ENCODE peak calls at places on chromosome 14, in ten cellular contexts. B is CD8-positive, alpha-beta memory T cell; F is A549; H is CD4-positive, alpha-beta memory T cell; G is Panc1; Y is mesenchymal stem cell; S is pancreas; O is transverse colon; K is adrenal gland; Q is SJCRH30. A is an unnamed sample. For H3K4me1, the result is how much of the 10 kb centered on the place peaks cover.

GRCh38 chr14:76218660-76219059 is 66.9 kb downstream of the GPATCH2L start:
- DNase-seq in B (no peak), F (no peak), H (no peak), G (no peak), Y (no peak), S (no peak), O (no peak), K (no peak), Q (no peak), A (no peak)

GRCh38 chr14:73833024-73833423 is 18.6 kb upstream of the PTGR2 start:
- DNase-seq in B (no peak), F (no peak), H (no peak), G (no peak), Y (no peak), S (no peak), O (no peak), K (no peak), Q (no peak), A (no peak)

GRCh38 chr14:99701260-99701659 is 17.2 kb downstream of the CYP46A1 start:
- DNase-seq in B (no peak), F (no peak), H (no peak), G (no peak), Y (no peak), S (no peak), O (no peak), K (no peak), Q (no peak), A (no peak)

GRCh38 chr14:75053396-75054289 is 2.4 kb upstream of the MLH3 start:
- DNase-seq in B (no peak), F (no peak), H (no peak), G (no peak), Y (peak), S (no peak), O (no peak), K (no peak), Q (no peak), A (no peak)

GRCh38 chr14:102097441-102098135 is 10.7 kb upstream of the HSP90AA1 start:
- DNase-seq in B (no peak), F (no peak), H (no peak), G (no peak), Y (no peak), S (no peak), O (peak), K (no peak), Q (no peak), A (no peak)

GRCh38 chr14:32259368-32260013 is 56.4 kb upstream of the RNU6-8 start:
- DNase-seq in B (no peak), F (peak), H (no peak), G (no peak), Y (peak), S (no peak), O (no peak), K (no peak), Q (peak), A (no peak)

GRCh38 chr14:100339757-100340453 is 16.8 kb downstream of the SLC25A47 start:
- DNase-seq in B (no peak), F (no peak), H (no peak), G (no peak), Y (no peak), S (no peak), O (no peak), K (peak), Q (no peak), A (no peak)

GRCh38 chr14:37247777-37248461 is 50.2 kb downstream of the MIPOL1 start:
- DNase-seq in B (no peak), F (no peak), H (no peak), G (no peak), Y (no peak), S (no peak), O (no peak), K (no peak), Q (no peak), A (no peak)

GRCh38 chr14:71181215-71182003 is 274.1 kb downstream of the PCNX1 start:
- DNase-seq in B (no peak), F (peak), H (no peak), G (no peak), Y (no peak), S (no peak), O (no peak), K (peak), Q (no peak), A (no peak)

GRCh38 chr14:93090826-93091583 is 24.7 kb downstream of the ITPK1 start:
- DNase-seq in B (no peak), F (no peak), H (no peak), G (no peak), Y (no peak), S (no peak), O (no peak), K (no peak), Q (no peak), A (no peak)

GRCh38 chr14:29868000-29868399 is 59.6 kb downstream of the PRKD1 start:
- DNase-seq in B (no peak), F (no peak), H (no peak), G (no peak), Y (peak), S (no peak), O (no peak), K (no peak), Q (no peak), A (no peak)

GRCh38 chr14:61101803-61102548 is 120.9 kb downstream of the SLC38A6 start:
- DNase-seq in B (no peak), F (peak), H (no peak), G (no peak), Y (peak), S (no peak), O (no peak), K (no peak), Q (no peak), A (peak)
- H3K4me3 ChIP-seq in B (no peak), F (no peak), H (no peak), G (no peak), Y (no peak), S (no peak), O (no peak), K (no peak), Q (no peak), A (no peak)

DNA sequence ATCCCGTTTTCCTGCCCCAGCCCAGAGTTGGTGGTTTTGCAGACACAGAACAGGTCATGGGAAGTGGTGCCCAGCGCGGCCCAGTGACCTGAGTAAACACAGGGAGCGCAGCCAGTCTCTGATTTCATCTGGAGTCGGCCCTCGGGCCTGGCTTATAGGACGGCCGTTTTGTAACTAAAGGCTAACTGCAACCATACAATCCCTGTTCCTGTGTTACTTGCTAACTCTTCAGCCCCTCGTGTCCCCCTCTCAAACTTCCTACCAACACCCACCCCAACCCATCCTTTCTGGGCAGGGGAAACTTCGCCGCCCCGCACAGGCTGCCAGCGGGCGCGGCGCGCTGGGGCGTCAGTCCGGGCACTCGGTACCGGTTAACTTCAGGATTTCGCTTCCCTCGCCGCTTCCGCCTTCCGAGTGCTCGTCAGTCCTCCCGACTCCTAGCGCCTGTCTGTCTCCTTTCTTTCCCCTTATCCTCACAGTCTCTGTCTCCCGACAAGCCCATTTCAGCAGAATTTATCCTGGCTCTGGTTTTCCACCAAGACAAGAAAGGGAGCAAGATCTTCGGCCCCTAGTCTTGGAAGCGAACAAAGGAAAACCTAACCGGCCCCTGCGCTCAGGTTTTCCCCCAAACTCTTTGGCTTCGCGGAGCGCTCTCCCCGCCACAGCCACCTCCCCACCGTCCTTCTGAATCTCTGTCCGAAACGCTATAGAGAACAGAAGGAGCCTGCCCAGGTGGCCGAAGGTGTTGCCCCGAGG is 2.0 kb downstream of the SIX1 start:
- DNase-seq in B (no peak), F (peak), H (no peak), G (no peak), Y (peak), S (no peak), O (no peak), K (no peak), Q (peak), A (no peak)
- H3K4me1 ChIP-seq in B (under half), F (under half), H (under half), G (under half), Y (under half), S (under half), O (under half), K (under half), Q (under half), A (under half)

DNA sequence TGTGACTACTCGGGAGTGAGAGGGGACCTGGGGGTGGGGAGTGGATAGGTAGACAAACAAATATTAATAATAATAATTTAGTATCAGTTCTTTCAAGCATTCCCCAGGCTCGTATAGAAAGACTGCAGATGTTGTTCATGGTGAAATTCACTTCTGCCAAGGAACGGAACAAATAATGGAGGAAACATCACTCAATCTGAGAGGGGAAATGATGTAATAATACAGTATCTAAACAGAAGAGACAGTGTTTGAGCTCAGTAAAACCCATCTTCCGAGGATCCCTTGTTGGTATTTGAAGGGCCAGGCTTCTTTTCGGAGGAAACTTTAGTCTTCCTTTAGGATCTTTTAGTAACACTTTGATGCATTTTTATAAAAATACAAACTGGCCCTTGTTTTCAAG is 114.2 kb downstream of the KCNK10 start:
- DNase-seq in B (no peak), F (no peak), H (no peak), G (no peak), Y (no peak), S (no peak), O (no peak), K (no peak), Q (no peak), A (no peak)
- H3K4me3 ChIP-seq in B (no peak), F (no peak), H (no peak), G (no peak), Y (no peak), S (no peak), O (no peak), K (no peak), Q (no peak), A (no peak)

DNA sequence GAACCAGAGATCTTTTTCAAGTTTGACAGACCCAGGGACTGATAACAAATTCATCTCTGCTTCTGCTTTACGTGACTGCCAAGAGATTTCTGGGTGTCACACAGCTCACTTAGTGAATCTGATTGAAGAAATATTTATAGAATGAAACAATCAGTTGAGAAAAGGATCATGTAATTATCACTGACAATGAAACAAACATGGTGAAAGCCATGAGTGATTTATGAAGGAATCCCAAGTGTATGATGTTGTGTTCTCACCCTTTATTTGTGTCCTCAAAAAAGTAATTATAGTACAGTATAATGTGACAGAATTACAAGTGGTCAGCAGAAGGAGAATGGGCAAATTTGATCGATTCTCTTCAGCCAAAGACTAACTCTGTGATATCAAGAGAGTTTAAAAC is 177.3 kb downstream of the BMP4 start:
- DNase-seq in B (no peak), F (no peak), H (no peak), G (no peak), Y (no peak), S (no peak), O (no peak), K (no peak), Q (no peak), A (no peak)
- H3K4me1 ChIP-seq in B (under half), F (under half), H (under half), G (under half), Y (under half), S (under half), O (under half), K (under half), Q (under half), A (under half)

GRCh38 chr14:89701079-89702043 is 253.2 kb downstream of the EFCAB11 start:
- DNase-seq in B (peak), F (peak), H (peak), G (peak), Y (peak), S (peak), O (peak), K (peak), Q (peak), A (peak)
- H3K4me3 ChIP-seq in B (peak), F (peak), H (peak), G (peak), Y (peak), S (peak), O (peak), K (peak), Q (peak), A (peak)

GRCh38 chr14:103121161-103121845 is 2.0 kb upstream of the TNFAIP2 start:
- DNase-seq in B (no peak), F (peak), H (no peak), G (no peak), Y (peak), S (no peak), O (peak), K (peak), Q (no peak), A (no peak)

GRCh38 chr14:103121846-103122577 is 1.2 kb upstream of the TNFAIP2 start:
- DNase-seq in B (no peak), F (peak), H (no peak), G (no peak), Y (peak), S (peak), O (peak), K (peak), Q (peak), A (no peak)

GRCh38 chr14:103123128-103123633 is at the start of gene TNFAIP2:
- DNase-seq in B (no peak), F (peak), H (no peak), G (no peak), Y (peak), S (peak), O (peak), K (peak), Q (no peak), A (no peak)

GRCh38 chr14:103123634-103124500 is 606 bp downstream of the TNFAIP2 start:
- DNase-seq in B (no peak), F (peak), H (no peak), G (no peak), Y (peak), S (peak), O (no peak), K (peak), Q (no peak), A (no peak)

DNA sequence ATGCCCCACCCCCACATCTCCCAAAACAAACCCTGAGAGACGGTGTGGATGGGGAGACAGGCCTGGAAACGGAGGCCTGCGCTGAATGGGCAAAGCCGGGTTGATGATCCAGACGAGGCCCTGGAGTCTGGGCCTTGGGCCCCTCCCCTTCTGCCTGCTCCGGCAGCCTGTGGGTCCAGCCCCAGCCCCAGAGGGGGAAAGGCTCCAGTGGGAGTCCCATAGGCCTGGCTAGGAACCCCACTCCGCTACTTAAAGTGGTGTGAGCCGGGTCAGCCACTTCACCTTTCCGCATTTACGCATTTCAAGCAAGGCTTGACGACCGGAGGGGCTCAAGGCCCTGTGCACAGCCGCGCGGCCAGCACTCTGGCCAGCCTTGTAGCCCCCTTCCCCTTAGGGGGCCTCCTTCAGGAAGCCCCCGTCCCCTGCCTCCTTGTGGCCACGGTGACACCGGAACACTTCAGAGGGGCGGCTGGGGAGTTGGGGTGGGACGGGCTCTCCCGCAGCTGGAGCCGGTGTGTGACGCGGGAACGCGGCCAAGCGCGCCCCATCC is 608 bp upstream of the TNFAIP2 start:
- DNase-seq in B (no peak), F (peak), H (no peak), G (no peak), Y (no peak), S (no peak), O (no peak), K (no peak), Q (peak), A (no peak)
- H3K4me1 ChIP-seq in B (under half), F (half or more), H (under half), G (under half), Y (half or more), S (under half), O (under half), K (under half), Q (under half), A (under half)

GRCh38 chr14:52240623-52241022 is 26.9 kb upstream of the PTGDR start:
- DNase-seq in B (no peak), F (no peak), H (no peak), G (no peak), Y (no peak), S (no peak), O (no peak), K (no peak), Q (no peak), A (no peak)
- H3K4me3 ChIP-seq in B (no peak), F (no peak), H (no peak), G (no peak), Y (peak), S (no peak), O (no peak), K (no peak), Q (no peak), A (no peak)

A was measured in iPS DF 6.9.